ENCODE peak calls at places on chromosomes 3 and 15, in nine cellular contexts. M is thoracic aorta; F is adrenal gland; D is fibroblast of lung; V is CD8-positive, alpha-beta memory T cell; I is IMR-90; E is body of pancreas; A is CD8-positive, alpha-beta T cell; S is small intestine. H is an unnamed sample.
A peak's percentile ranks its signal among the peaks of the same experiment; 100 is the strongest.

GRCh38 chr3:111385971-111386495 is 156.0 kb upstream of the CD96 start:
- DNase-seq in M (no peak), F (no peak), D (no peak), V (no peak), I (no peak), E (no peak), A (no peak), S (no peak), H (no peak)

GRCh38 chr3:11774296-11774877 is 72.3 kb downstream of the TAMM41 start:
- DNase-seq in M (no peak), F (peak; percentile 35), D (peak; percentile 55), V (no peak), I (peak; percentile 45), E (peak; percentile 69), A (no peak), S (peak; percentile 67), H (no peak)

GRCh38 chr15:90343391-90343790 is 8.7 kb upstream of the ZNF774 start:
- DNase-seq in M (no peak), F (no peak), D (peak; percentile 26), V (no peak), I (peak; percentile 72), E (no peak), A (no peak), S (no peak), H (no peak)

GRCh38 chr3:123584284-123584987 is 417 bp downstream of the HACD2 start:
- DNase-seq in M (no peak), F (peak; percentile 63), D (no peak), V (no peak), I (no peak), E (peak; percentile 62), A (no peak), S (no peak), H (no peak)

GRCh38 chr3:65485826-65486592 is 552.7 kb downstream of the MAGI1 start:
- DNase-seq in M (no peak), F (no peak), D (peak; percentile 19), V (no peak), I (peak; percentile 5), E (no peak), A (no peak), S (no peak), H (no peak)

GRCh38 chr3:100761211-100761921 is 52.1 kb downstream of the TFG start:
- DNase-seq in M (no peak), F (no peak), D (no peak), V (no peak), I (no peak), E (no peak), A (no peak), S (peak; percentile 36), H (no peak)

GRCh38 chr15:83854950-83855707 is 201.2 kb downstream of the ADAMTSL3 start:
- DNase-seq in M (no peak), F (no peak), D (no peak), V (no peak), I (peak; percentile 41), E (peak; percentile 33), A (no peak), S (no peak), H (no peak)

GRCh38 chr15:96162322-96162721 is 168.2 kb upstream of the NR2F2 start:
- DNase-seq in M (no peak), F (no peak), D (no peak), V (no peak), I (no peak), E (peak; percentile 83), A (no peak), S (peak; percentile 97), H (no peak)

DNA sequence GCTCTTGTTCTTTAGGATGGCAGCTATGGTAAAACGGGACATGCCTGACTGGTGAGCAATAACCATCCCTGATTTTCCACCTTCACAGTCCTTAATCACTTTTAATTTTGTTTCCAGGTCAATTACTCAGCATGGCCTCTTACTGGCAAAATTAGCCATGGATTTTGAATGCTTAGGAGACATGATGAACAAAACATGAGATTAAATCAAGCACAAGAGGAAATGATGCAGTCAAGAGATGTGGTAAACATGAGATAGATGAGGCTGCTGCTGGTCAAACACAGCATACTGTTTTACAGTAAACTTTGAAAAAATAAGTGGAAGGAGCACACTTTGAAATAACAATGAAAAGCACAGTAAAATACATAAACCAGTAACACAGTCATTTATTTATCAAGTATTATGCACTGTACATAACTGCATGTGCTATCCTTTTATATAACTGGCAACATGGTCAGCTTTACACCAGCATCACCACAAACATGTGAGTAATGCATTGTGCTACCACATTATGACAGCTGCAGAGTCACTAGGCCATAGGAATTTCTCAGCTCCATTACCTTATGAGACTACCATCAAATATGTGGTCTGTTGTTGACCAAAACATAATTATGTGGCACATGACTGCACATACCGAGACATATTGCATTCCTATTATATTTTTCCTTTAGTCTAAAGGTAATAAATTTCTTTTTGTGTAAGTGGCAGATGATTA is 30.1 kb upstream of the ZNF502 start:
- DNase-seq in M (no peak), F (no peak), D (no peak), V (no peak), I (peak; percentile 19), E (no peak), A (no peak), S (no peak), H (no peak)
- H3K9me3 ChIP-seq in M (peaks cover 29% of the 10 kb centered on the region), F (no peaks in the 10 kb centered on the region), D (no peaks in the 10 kb centered on the region), V (peaks cover 14% of the 10 kb centered on the region), I (peaks cover 13% of the 10 kb centered on the region), E (no peaks in the 10 kb centered on the region), A (peaks cover 11% of the 10 kb centered on the region), S (no peaks in the 10 kb centered on the region), H (no peaks in the 10 kb centered on the region)

GRCh38 chr15:20356444-20357138 is 185.0 kb downstream of the GOLGA6L6 start:
- DNase-seq in M (no peak), F (peak; percentile 77), D (no peak), V (peak; percentile 70), I (no peak), E (no peak), A (peak; percentile 88), S (no peak), H (peak; percentile 58)

GRCh38 chr15:20357139-20358065 is 184.2 kb downstream of the GOLGA6L6 start:
- DNase-seq in M (no peak), F (no peak), D (no peak), V (no peak), I (no peak), E (no peak), A (no peak), S (no peak), H (no peak)

GRCh38 chr15:20361091-20361490 is 180.5 kb downstream of the GOLGA6L6 start:
- DNase-seq in M (no peak), F (no peak), D (no peak), V (no peak), I (no peak), E (no peak), A (no peak), S (no peak), H (no peak)

GRCh38 chr15:20358066-20358780 is 183.4 kb downstream of the GOLGA6L6 start:
- DNase-seq in M (no peak), F (peak; percentile 21), D (no peak), V (no peak), I (no peak), E (no peak), A (no peak), S (no peak), H (no peak)

DNA sequence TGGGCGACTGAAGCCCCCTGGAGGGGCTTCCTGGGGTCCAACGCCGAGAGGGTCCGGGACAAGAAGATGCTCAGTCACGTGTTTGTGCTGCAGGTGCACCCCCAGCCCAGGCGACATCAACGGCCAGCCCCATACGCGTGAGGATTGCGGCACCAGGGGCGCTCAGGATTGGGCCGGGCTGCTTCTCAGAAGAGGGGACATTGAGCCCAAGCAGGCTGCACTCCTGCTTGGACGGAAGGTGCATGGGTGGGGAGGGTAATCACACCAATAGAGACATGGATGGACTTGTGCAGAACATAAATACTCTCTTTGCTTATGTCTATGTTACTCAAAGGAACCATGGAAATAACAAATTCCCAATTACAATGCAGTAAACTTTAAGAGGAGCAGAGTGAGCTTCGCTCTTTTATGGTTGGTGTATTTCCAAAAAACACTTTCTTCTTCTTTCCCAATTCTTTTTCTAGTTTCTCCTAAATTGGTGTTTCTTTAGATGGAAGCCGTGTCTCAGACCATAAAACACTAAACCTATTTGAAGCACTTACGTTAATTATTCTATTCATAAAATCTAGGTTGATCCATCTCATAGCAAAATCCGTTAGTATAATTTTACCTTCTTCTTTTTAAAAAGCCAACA is 182.7 kb downstream of the GOLGA6L6 start:
- DNase-seq in M (no peak), F (no peak), D (no peak), V (no peak), I (no peak), E (no peak), A (no peak), S (no peak), H (no peak)
- H3K9me3 ChIP-seq in M (no peaks in the 10 kb centered on the region), F (no peaks in the 10 kb centered on the region), D (peaks cover 7% of the 10 kb centered on the region), V (no peaks in the 10 kb centered on the region), I (peaks cover 52% of the 10 kb centered on the region), E (no peaks in the 10 kb centered on the region), A (no peaks in the 10 kb centered on the region), S (peaks cover 3% of the 10 kb centered on the region), H (no peaks in the 10 kb centered on the region)

DNA sequence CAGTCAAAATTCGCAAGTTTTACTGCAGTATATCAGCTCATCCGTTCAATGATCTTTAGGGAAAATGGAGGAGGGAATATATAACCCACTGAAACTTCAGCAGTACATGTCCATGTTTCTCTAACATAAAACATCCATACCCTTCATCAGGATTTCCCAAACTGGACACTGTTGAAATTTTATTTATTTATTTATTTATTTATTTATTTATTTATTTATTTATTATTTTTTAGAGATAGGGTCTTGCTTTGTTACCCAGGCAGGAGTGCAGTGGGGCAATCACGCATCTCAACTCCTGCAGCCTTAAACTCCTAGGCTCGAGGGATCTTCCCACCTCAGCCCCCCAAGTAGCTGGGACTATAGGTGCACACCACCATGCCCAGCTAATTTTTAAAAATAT is 14.8 kb upstream of the HLTF start:
- DNase-seq in M (no peak), F (no peak), D (no peak), V (no peak), I (no peak), E (no peak), A (no peak), S (no peak), H (no peak)
- H3K9me3 ChIP-seq in M (no peaks in the 10 kb centered on the region), F (no peaks in the 10 kb centered on the region), D (no peaks in the 10 kb centered on the region), V (no peaks in the 10 kb centered on the region), I (no peaks in the 10 kb centered on the region), E (no peaks in the 10 kb centered on the region), A (no peaks in the 10 kb centered on the region), S (no peaks in the 10 kb centered on the region), H (no peaks in the 10 kb centered on the region)

GRCh38 chr15:22229971-22230815 is 149.9 kb downstream of the OR4M2 start:
- DNase-seq in M (no peak), F (no peak), D (no peak), V (no peak), I (no peak), E (no peak), A (no peak), S (no peak), H (no peak)
- H3K9me3 ChIP-seq in M (no peaks in the 10 kb centered on the region), F (no peaks in the 10 kb centered on the region), D (peaks cover 6% of the 10 kb centered on the region), V (no peaks in the 10 kb centered on the region), I (peaks cover 54% of the 10 kb centered on the region), E (no peaks in the 10 kb centered on the region), A (no peaks in the 10 kb centered on the region), S (no peaks in the 10 kb centered on the region), H (no peaks in the 10 kb centered on the region)

GRCh38 chr3:128855574-128855973 is 23.8 kb upstream of the ACAD9 start:
- DNase-seq in M (no peak), F (no peak), D (no peak), V (no peak), I (no peak), E (no peak), A (no peak), S (no peak), H (no peak)
- H3K9me3 ChIP-seq in M (peaks cover 38% of the 10 kb centered on the region), F (no peaks in the 10 kb centered on the region), D (no peaks in the 10 kb centered on the region), V (peaks cover 23% of the 10 kb centered on the region), I (peaks cover 38% of the 10 kb centered on the region), E (peaks cover 33% of the 10 kb centered on the region), A (peaks cover 19% of the 10 kb centered on the region), S (peaks cover 4% of the 10 kb centered on the region), H (peaks cover 3% of the 10 kb centered on the region)